ENCODE peak calls at places on chromosomes 12 and 14, in four cellular contexts. P is ascending aorta, V is neural progenitor cell, J is uterus. S is an unnamed sample.

GRCh38 chr12:25550186-25550585 is 2.9 kb downstream of the LMNTD1 start:
- DNase-seq in P (no peak), V (no peak), J (no peak), S (no peak)

GRCh38 chr14:58730793-58731464 is 93.2 kb downstream of the DACT1 start:
- DNase-seq in P (no peak), V (no peak), J (no peak), S (no peak)

GRCh38 chr14:91929700-91930099 is 17.8 kb downstream of the FBLN5 start:
- DNase-seq in P (no peak), V (no peak), J (peak; percentile 57), S (no peak)

GRCh38 chr14:22926316-22926715 is 2.9 kb downstream of the PRMT5 start:
- DNase-seq in P (no peak), V (no peak), J (no peak), S (no peak)

GRCh38 chr14:53851394-53852056 is 105.1 kb downstream of the BMP4 start:
- DNase-seq in P (no peak), V (no peak), J (no peak), S (no peak)

GRCh38 chr14:36105401-36105800 is 71.1 kb downstream of the PTCSC3 start:
- DNase-seq in P (no peak), V (peak; percentile 75), J (no peak), S (no peak)

GRCh38 chr14:105421723-105422615 is 2.3 kb downstream of the MTA1 start:
- DNase-seq in P (no peak), V (no peak), J (no peak), S (no peak)

GRCh38 chr14:55446127-55446736 is 5.8 kb upstream of the TBPL2 start:
- DNase-seq in P (no peak), V (peak; percentile 91), J (no peak), S (peak; percentile 60)

GRCh38 chr14:35553808-35554207 is 19.8 kb downstream of the INSM2 start:
- DNase-seq in P (no peak), V (no peak), J (no peak), S (no peak)

GRCh38 chr12:31204995-31205582 is 120.9 kb downstream of the SINHCAF start:
- DNase-seq in P (no peak), V (no peak), J (no peak), S (no peak)

GRCh38 chr12:34298971-34299801 is 276.9 kb downstream of the ALG10 start:
- DNase-seq in P (no peak), V (no peak), J (no peak), S (no peak)

GRCh38 chr14:29262979-29263378 is 496.4 kb downstream of the FOXG1 start:
- DNase-seq in P (no peak), V (no peak), J (no peak), S (no peak)

GRCh38 chr12:47939009-47939601 is 24.3 kb upstream of the TMEM106C start:
- DNase-seq in P (no peak), V (no peak), J (no peak), S (peak; percentile 58)

GRCh38 chr12:55072093-55072492 is 52.3 kb downstream of the NEUROD4 start:
- DNase-seq in P (no peak), V (peak; percentile 79), J (no peak), S (no peak)

GRCh38 chr12:123267991-123268843 is 3.4 kb downstream of the CDK2AP1 start:
- DNase-seq in P (no peak), V (no peak), J (no peak), S (no peak)

GRCh38 chr14:102764220-102764671 is 13.0 kb upstream of the TRAF3 start:
- DNase-seq in P (no peak), V (no peak), J (no peak), S (no peak)

GRCh38 chr12:62472472-62472871 is 5.8 kb downstream of the MON2 start:
- DNase-seq in P (no peak), V (peak; percentile 10), J (no peak), S (no peak)

GRCh38 chr14:29627141-29627540 is 300.5 kb downstream of the PRKD1 start:
- DNase-seq in P (no peak), V (no peak), J (no peak), S (no peak)

GRCh38 chr14:58107041-58107440 is 45.0 kb downstream of the ARMH4 start:
- DNase-seq in P (no peak), V (no peak), J (no peak), S (no peak)

GRCh38 chr12:6703631-6704030 is 3.0 kb upstream of the PIANP start:
- DNase-seq in P (no peak), V (peak; percentile 66), J (no peak), S (no peak)

GRCh38 chr14:50667491-50668007 is 557 bp downstream of the SAV1 start:
- DNase-seq in P (no peak), V (no peak), J (peak; percentile 44), S (no peak)

GRCh38 chr14:67932708-67933107 is 113.1 kb downstream of the RAD51B start:
- DNase-seq in P (no peak), V (no peak), J (no peak), S (no peak)

GRCh38 chr12:56723889-56724659 is 1.0 kb downstream of the NACA start:
- DNase-seq in P (no peak), V (peak; percentile 39), J (peak; percentile 63), S (peak; percentile 93)

GRCh38 chr12:13177373-13177772 is 19.2 kb upstream of the EMP1 start:
- DNase-seq in P (no peak), V (no peak), J (no peak), S (no peak)

GRCh38 chr14:84750284-84750683 is 779.7 kb upstream of the FLRT2 start:
- DNase-seq in P (no peak), V (no peak), J (no peak), S (no peak)

DNA sequence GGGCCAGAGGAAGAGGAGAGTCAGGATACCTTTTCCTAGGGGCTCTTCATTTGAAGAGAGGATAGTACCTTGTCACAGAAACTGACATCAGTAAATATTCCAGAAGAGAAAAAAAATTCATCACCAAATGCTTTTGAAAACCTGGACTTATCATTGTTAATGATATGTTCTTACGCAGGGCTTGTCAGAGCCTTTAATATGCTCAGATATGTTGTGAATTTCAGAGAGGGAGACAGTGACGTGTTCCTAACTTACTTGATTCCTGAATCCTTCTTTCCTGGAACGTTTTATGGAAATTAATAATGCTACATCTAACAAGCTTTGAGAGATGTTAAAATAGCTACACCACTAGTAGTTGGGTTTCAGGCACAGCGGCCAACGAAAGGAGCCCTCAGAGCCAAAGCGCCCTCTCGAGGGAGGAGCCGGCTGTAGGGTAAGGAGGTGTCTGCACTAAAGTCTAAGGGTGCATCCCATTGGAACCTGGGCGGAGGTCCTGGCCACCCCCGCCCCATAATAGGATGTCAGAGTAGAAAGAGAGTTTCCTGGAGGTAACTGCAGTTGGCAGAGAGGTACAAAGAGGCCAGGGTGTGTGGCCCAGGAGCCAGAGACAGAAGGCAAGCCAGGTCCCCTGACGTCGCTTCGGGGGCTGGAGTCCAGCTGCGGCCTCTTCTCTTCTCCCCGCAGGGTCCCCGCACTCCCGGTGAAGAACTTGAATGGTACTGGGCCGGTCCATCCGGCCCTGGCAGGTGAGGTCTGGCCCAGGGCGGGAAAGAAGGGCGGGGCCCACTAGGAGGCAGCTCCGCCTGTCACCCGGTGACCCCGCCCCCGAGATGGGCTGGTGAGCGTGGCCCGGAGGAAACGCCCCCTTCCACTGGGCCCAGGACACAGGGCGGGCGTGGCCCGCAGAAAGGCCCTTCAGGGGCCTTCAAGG is 36.2 kb downstream of the DTX1 start:
- DNase-seq in P (no peak), V (peak; percentile 82), J (no peak), S (peak; percentile 89)
- H3K4me3 ChIP-seq in P (peak overlapping the region; percentile 44), V (peak overlapping the region; percentile 42), J (no peak overlapping the region), S (no peak overlapping the region)

GRCh38 chr14:64478634-64479250 is 13.4 kb downstream of the AKAP5 start:
- DNase-seq in P (no peak), V (no peak), J (no peak), S (no peak)
- TF ChIP-seq CTCF in P (peak; percentile 48), V (peak; percentile 43), J (peak; percentile 54), S (no peak)

GRCh38 chr12:40691913-40692616 is at the start of gene CNTN1:
- DNase-seq in P (no peak), V (peak; percentile 95), J (peak; percentile 70), S (peak; percentile 94)
- H3K4me3 ChIP-seq in P (peak within 1 kb of the TSS; percentile 80), V (peak within 1 kb of the TSS; percentile 80), J (peak within 1 kb of the TSS; percentile 59), S (peak within 1 kb of the TSS; percentile 43)

GRCh38 chr12:93415723-93416464 is 25.9 kb downstream of the UBE2N start:
- DNase-seq in P (no peak), V (no peak), J (no peak), S (no peak)
- TF ChIP-seq CTCF in P (no peak), V (no peak), J (no peak), S (no peak)

GRCh38 chr14:74946659-74947281 is 8.6 kb downstream of the PGF start:
- DNase-seq in P (no peak), V (no peak), J (no peak), S (no peak)
- H3K4me3 ChIP-seq in P (peak overlapping the region; percentile 20), V (no peak overlapping the region), J (no peak overlapping the region), S (no peak overlapping the region)

GRCh38 chr12:126069549-126070165 is 1004.4 kb downstream of the AACS start:
- DNase-seq in P (no peak), V (peak; percentile 85), J (no peak), S (no peak)
- TF ChIP-seq CTCF in P (no peak), V (peak; percentile 84), J (no peak), S (no peak)